ENCODE peak calls at places on chromosomes 12 and 14, in seven cellular contexts. I, J, R, Y, U, K and A are unnamed samples.
A peak's percentile ranks its signal among the peaks of the same experiment; 100 is the strongest.

GRCh38 chr14:54916061-54916460 is 13.4 kb upstream of the GCH1 start:
- DNase-seq in I (no peak), J (no peak), R (no peak), Y (no peak), U (no peak), K (no peak), A (no peak)

GRCh38 chr12:64998327-64999156 is 122.6 kb downstream of the WIF1 start:
- DNase-seq in I (peak; percentile 33), J (no peak), R (no peak), Y (no peak), U (no peak), K (no peak), A (no peak)

GRCh38 chr12:107263980-107264379 is 170.6 kb upstream of the CRY1 start:
- DNase-seq in I (no peak), J (no peak), R (no peak), Y (no peak), U (no peak), K (no peak), A (no peak)

GRCh38 chr12:83866477-83866876 is 1046.1 kb downstream of the SLC6A15 start:
- DNase-seq in I (no peak), J (no peak), R (no peak), Y (no peak), U (no peak), K (no peak), A (no peak)

GRCh38 chr14:76348898-76349297 is 27.0 kb upstream of the ESRRB start:
- DNase-seq in I (no peak), J (peak; percentile 74), R (peak; percentile 55), Y (no peak), U (peak; percentile 3), K (peak; percentile 95), A (peak; percentile 8)

GRCh38 chr12:96359328-96359727 is 40.9 kb downstream of the CDK17 start:
- DNase-seq in I (no peak), J (no peak), R (no peak), Y (no peak), U (no peak), K (no peak), A (no peak)

GRCh38 chr12:128856035-128856790 is 2.9 kb downstream of the GLT1D1 start:
- DNase-seq in I (no peak), J (no peak), R (no peak), Y (peak; percentile 77), U (no peak), K (no peak), A (no peak)

GRCh38 chr14:75514673-75515630 is 7.3 kb upstream of the BATF start:
- DNase-seq in I (no peak), J (no peak), R (no peak), Y (peak; percentile 80), U (peak; percentile 39), K (peak; percentile 17), A (peak; percentile 60)

GRCh38 chr12:24427776-24428175 is 478.3 kb upstream of the SOX5 start:
- DNase-seq in I (no peak), J (no peak), R (no peak), Y (no peak), U (no peak), K (no peak), A (no peak)

GRCh38 chr14:100532154-100532915 is 54.9 kb downstream of the BEGAIN start:
- DNase-seq in I (no peak), J (no peak), R (peak; percentile 48), Y (no peak), U (no peak), K (no peak), A (no peak)

GRCh38 chr12:116924558-116925453 is 14.1 kb downstream of the FBXW8 start:
- DNase-seq in I (peak; percentile 51), J (peak; percentile 44), R (no peak), Y (peak; percentile 58), U (peak; percentile 42), K (peak; percentile 44), A (no peak)

GRCh38 chr12:6469092-6469491 is 1.4 kb downstream of the VAMP1 start:
- DNase-seq in I (no peak), J (no peak), R (no peak), Y (no peak), U (no peak), K (no peak), A (no peak)

GRCh38 chr14:90785474-90785873 is 30.8 kb downstream of the TTC7B start:
- DNase-seq in I (no peak), J (peak; percentile 12), R (no peak), Y (no peak), U (no peak), K (peak; percentile 37), A (peak; percentile 72)

GRCh38 chr14:55556929-55557623 is 22.9 kb upstream of the KTN1 start:
- DNase-seq in I (peak; percentile 34), J (peak; percentile 38), R (peak; percentile 66), Y (no peak), U (no peak), K (peak; percentile 94), A (no peak)

GRCh38 chr12:94020335-94020734 is 128.0 kb upstream of the PLXNC1 start:
- DNase-seq in I (no peak), J (no peak), R (no peak), Y (no peak), U (no peak), K (no peak), A (no peak)

GRCh38 chr12:52323416-52324067 is 2.3 kb upstream of the KRT83 start:
- DNase-seq in I (no peak), J (no peak), R (no peak), Y (no peak), U (no peak), K (no peak), A (no peak)

GRCh38 chr12:3557791-3558190 is 66.8 kb downstream of the PRMT8 start:
- DNase-seq in I (no peak), J (no peak), R (no peak), Y (no peak), U (no peak), K (no peak), A (no peak)

GRCh38 chr14:23559010-23559920 is 3.2 kb downstream of the THTPA start:
- DNase-seq in I (peak; percentile 72), J (no peak), R (peak; percentile 76), Y (no peak), U (peak; percentile 74), K (peak; percentile 35), A (peak; percentile 93)

GRCh38 chr12:54328595-54329337 is 3.8 kb downstream of the COPZ1 start:
- DNase-seq in I (peak; percentile 95), J (no peak), R (no peak), Y (no peak), U (no peak), K (no peak), A (peak; percentile 50)

GRCh38 chr12:54330442-54330841 is 5.5 kb downstream of the COPZ1 start:
- DNase-seq in I (no peak), J (no peak), R (no peak), Y (no peak), U (no peak), K (no peak), A (no peak)

GRCh38 chr12:54321363-54321762 is 3.6 kb upstream of the COPZ1 start:
- DNase-seq in I (no peak), J (no peak), R (no peak), Y (no peak), U (no peak), K (no peak), A (no peak)

GRCh38 chr12:54329756-54330155 is 4.8 kb downstream of the COPZ1 start:
- DNase-seq in I (peak; percentile 20), J (no peak), R (no peak), Y (no peak), U (no peak), K (no peak), A (peak; percentile 59)

DNA sequence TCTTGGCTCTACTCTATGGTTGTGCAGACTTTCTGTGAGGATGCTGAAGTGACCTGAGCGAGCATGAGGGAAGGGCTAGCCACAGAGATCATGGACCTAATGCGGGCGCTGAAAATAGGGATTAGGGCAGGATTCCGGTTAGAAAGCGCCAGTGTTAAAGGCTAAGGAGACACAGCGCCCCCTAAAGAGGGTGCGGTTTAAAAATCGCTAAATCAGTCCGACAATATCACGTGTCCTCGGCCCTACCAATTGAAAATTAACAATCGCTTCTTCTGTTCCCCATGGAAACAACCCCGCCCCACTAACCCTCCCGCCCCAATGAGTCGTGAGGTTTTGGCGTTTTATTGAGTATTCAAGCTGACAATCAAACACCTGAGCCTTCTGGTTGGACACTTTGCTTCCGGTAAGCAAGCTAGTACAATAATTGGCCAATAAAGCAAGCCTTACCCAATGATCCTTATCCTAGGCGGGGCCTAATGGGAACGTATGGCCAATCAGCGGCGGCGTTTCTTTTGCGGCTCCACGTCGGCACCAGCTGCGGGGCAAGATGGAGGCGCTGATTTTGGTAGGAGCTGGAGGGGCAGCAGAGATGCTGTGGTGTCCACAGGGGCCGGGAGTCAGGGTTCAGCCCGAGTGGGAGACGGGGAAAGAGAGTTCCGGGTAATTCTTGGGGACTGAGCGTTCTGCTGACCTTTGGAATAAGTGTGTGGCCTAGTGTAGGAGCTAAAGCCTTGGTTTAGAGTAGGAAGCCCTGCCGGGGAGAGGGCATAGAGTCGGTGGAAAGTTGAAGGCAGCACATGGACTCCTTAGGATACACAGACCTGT is at the start of gene COPZ1:
- DNase-seq in I (peak; percentile 100), J (peak; percentile 99), R (peak; percentile 90), Y (peak; percentile 99), U (peak; percentile 99), K (peak; percentile 100), A (peak; percentile 100)
- TF ChIP-seq POLR2AphosphoS5 in I (peak; percentile 90), J (peak; percentile 86), R (peak; percentile 82), Y (peak; percentile 92), U (peak; percentile 87), K (peak; percentile 80), A (peak; percentile 69)

DNA sequence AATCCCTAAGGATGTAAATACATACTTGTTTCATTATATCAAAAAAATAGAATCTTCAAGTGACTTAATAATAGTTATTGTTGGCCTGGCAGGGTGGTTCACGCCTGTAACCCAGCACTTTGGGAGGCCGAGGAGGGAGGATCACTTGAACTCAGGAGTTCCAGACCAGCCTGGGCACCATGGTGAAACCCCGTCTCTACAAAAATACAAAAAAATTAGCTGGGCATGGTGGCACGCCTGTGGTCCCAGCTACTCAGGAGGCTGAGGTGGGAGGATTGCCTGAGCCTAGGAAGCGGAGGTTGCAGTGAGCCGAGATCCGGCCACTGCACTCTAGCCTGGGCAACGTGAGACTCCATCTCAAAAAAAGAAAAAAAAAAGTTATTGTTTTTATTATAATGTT is 1.7 kb downstream of the USP15 start:
- DNase-seq in I (no peak), J (no peak), R (no peak), Y (no peak), U (no peak), K (no peak), A (no peak)
- H3K27ac ChIP-seq in I (no peak overlapping the region), J (no peak overlapping the region), R (no peak overlapping the region), Y (peak overlapping the region; percentile 90), U (peak overlapping the region; percentile 99), K (no peak overlapping the region), A (no peak overlapping the region)

DNA sequence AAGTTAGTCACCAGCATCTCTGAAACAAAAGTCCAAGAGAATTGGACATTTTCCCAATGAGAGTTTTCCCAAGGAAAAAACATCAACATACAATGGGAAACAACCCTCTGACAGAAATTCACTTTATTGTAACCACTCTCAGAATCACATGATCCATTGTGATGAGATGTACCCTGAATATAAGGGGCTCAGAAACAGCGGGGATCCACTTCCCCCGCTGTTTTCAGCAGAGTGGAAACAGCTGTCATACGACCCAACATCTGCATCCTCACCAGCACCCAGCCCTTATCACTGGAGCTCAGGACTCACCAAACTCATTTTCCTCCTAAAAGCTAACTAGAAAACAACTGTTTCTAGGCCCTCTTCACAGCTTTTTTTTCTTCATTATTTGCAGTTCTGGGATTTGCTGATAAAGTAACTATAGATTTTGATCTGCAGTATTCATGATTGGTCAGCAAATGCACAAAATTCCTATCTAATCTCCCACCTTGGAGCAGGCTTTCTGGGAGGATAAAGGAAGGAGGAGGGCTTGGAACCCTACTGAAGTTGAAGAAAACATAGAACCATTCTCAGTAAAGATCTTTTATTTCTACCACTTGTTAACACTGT is 31.3 kb downstream of the CORO1C start:
- DNase-seq in I (no peak), J (no peak), R (no peak), Y (no peak), U (peak; percentile 93), K (peak; percentile 94), A (no peak)
- H3K4me2 ChIP-seq in I (no peak overlapping the region), J (no peak overlapping the region), R (no peak overlapping the region), Y (no peak overlapping the region), U (peak overlapping the region; percentile 19), K (no peak overlapping the region), A (no peak overlapping the region)

GRCh38 chr12:121228919-121229650 is 19.2 kb downstream of the P2RX4 start:
- DNase-seq in I (no peak), J (no peak), R (peak; percentile 20), Y (no peak), U (no peak), K (no peak), A (no peak)
- TF ChIP-seq POLR2AphosphoS5 in I (no peak), J (no peak), R (no peak), Y (no peak), U (no peak), K (no peak), A (no peak)